ENCODE peak calls at places on chromosomes 13 and 19, in seven cellular contexts. Q is germinal center, G is C1 segment of cervical spinal cord, T is cardiac fibroblast, R is pulmonary artery endothelial cell, V is omental fat pad, H is NCI-H1436. E is an unnamed sample.

GRCh38 chr19:15114153-15114540 is 6.9 kb downstream of the SYDE1 start:
- DNase-seq in Q (no peak), G (no peak), T (peak; percentile 71), R (no peak), V (no peak), H (no peak), E (no peak)

GRCh38 chr19:46378268-46378667 is 31.4 kb downstream of the PPP5C start:
- DNase-seq in Q (no peak), G (no peak), T (peak; percentile 71), R (no peak), V (no peak), H (no peak), E (no peak)

GRCh38 chr19:42301646-42302204 is at the start of gene PRR19:
- DNase-seq in Q (no peak), G (no peak), T (no peak), R (no peak), V (no peak), H (no peak), E (no peak)

GRCh38 chr13:96089749-96090239 is at the start of gene HS6ST3:
- DNase-seq in Q (peak; percentile 17), G (peak; percentile 15), T (peak; percentile 7), R (no peak), V (no peak), H (peak; percentile 74), E (no peak)

GRCh38 chr19:41356984-41357739 is 3.4 kb upstream of the TGFB1 start:
- DNase-seq in Q (no peak), G (no peak), T (no peak), R (no peak), V (no peak), H (no peak), E (no peak)

GRCh38 chr19:9671654-9672053 is 3.2 kb downstream of the ZNF562 start:
- DNase-seq in Q (no peak), G (no peak), T (no peak), R (no peak), V (no peak), H (no peak), E (no peak)

GRCh38 chr13:99972190-99972731 is 694 bp upstream of the ZIC5 start:
- DNase-seq in Q (no peak), G (no peak), T (no peak), R (no peak), V (no peak), H (no peak), E (no peak)

GRCh38 chr13:35984776-35985453 is 146.3 kb downstream of the DCLK1 start:
- DNase-seq in Q (no peak), G (no peak), T (no peak), R (no peak), V (no peak), H (peak; percentile 47), E (no peak)

GRCh38 chr13:109226631-109227030 is 559.8 kb downstream of the IRS2 start:
- DNase-seq in Q (no peak), G (no peak), T (no peak), R (no peak), V (no peak), H (no peak), E (no peak)

GRCh38 chr19:16283103-16283469 is 41.5 kb upstream of the KLF2 start:
- DNase-seq in Q (no peak), G (no peak), T (no peak), R (no peak), V (no peak), H (no peak), E (no peak)

GRCh38 chr13:23876265-23876664 is 12.9 kb downstream of the MIPEP start:
- DNase-seq in Q (no peak), G (no peak), T (peak; percentile 31), R (no peak), V (no peak), H (no peak), E (no peak)

GRCh38 chr19:32924200-32924599 is 47.6 kb downstream of the CEP89 start:
- DNase-seq in Q (no peak), G (no peak), T (no peak), R (no peak), V (no peak), H (no peak), E (no peak)